ENCODE peak calls at places on chromosomes 12 and 14, in ten cellular contexts. D is chondrocyte, Y is MCF 10A, I is heart left ventricle, M is A549, N is HFFc6, Q is neural crest cell, H is lower lobe of right lung, S is GM12865, U is omental fat pad. C is an unnamed sample.

GRCh38 chr14:75298187-75298985 is 19.8 kb downstream of the FOS start:
- DNase-seq in D (no peak), Y (peak; percentile 86), I (peak; percentile 73), M (no peak), N (no peak), Q (no peak), H (peak; percentile 89), S (no peak), U (no peak), C (no peak)

GRCh38 chr12:132375747-132376463 is 46.5 kb upstream of the GALNT9 start:
- DNase-seq in D (peak; percentile 50), Y (no peak), I (peak; percentile 39), M (no peak), N (no peak), Q (no peak), H (no peak), S (no peak), U (no peak), C (no peak)

GRCh38 chr12:75744607-75745256 is 233.3 kb upstream of the KRR1 start:
- DNase-seq in D (no peak), Y (no peak), I (no peak), M (no peak), N (no peak), Q (no peak), H (no peak), S (no peak), U (no peak), C (no peak)

GRCh38 chr12:21538259-21538658 is 12.2 kb downstream of the SPX start:
- DNase-seq in D (no peak), Y (peak; percentile 50), I (no peak), M (no peak), N (no peak), Q (no peak), H (no peak), S (no peak), U (no peak), C (no peak)

GRCh38 chr12:131235871-131236271 is 282.2 kb downstream of the ADGRD1 start:
- DNase-seq in D (peak; percentile 76), Y (no peak), I (no peak), M (no peak), N (no peak), Q (no peak), H (no peak), S (no peak), U (no peak), C (no peak)

GRCh38 chr14:45185110-45185814 is 49.5 kb downstream of the FANCM start:
- DNase-seq in D (no peak), Y (no peak), I (no peak), M (no peak), N (no peak), Q (no peak), H (no peak), S (no peak), U (no peak), C (no peak)

GRCh38 chr12:47828967-47829482 is 9.3 kb upstream of the HDAC7 start:
- DNase-seq in D (peak; percentile 71), Y (peak; percentile 95), I (peak; percentile 87), M (peak; percentile 72), N (peak; percentile 68), Q (peak; percentile 33), H (peak; percentile 85), S (no peak), U (no peak), C (no peak)

GRCh38 chr14:63308723-63309317 is 9.9 kb downstream of the GPHB5 start:
- DNase-seq in D (no peak), Y (peak; percentile 38), I (no peak), M (no peak), N (no peak), Q (no peak), H (no peak), S (peak; percentile 55), U (no peak), C (peak; percentile 22)

GRCh38 chr12:8034802-8035201 is 2.3 kb downstream of the FOXJ2 start:
- DNase-seq in D (no peak), Y (no peak), I (no peak), M (no peak), N (no peak), Q (no peak), H (no peak), S (no peak), U (no peak), C (no peak)

GRCh38 chr12:8030189-8030588 is 2.3 kb upstream of the FOXJ2 start:
- DNase-seq in D (no peak), Y (no peak), I (no peak), M (no peak), N (no peak), Q (no peak), H (no peak), S (no peak), U (no peak), C (no peak)

GRCh38 chr12:8033153-8034044 is 883 bp downstream of the FOXJ2 start:
- DNase-seq in D (no peak), Y (peak; percentile 56), I (no peak), M (peak; percentile 68), N (peak; percentile 24), Q (no peak), H (no peak), S (peak; percentile 55), U (no peak), C (peak; percentile 65)

GRCh38 chr12:8031872-8032241 is 659 bp upstream of the FOXJ2 start:
- DNase-seq in D (no peak), Y (no peak), I (no peak), M (no peak), N (peak; percentile 7), Q (no peak), H (no peak), S (no peak), U (no peak), C (no peak)

GRCh38 chr12:8032242-8033152 is at the start of gene FOXJ2:
- DNase-seq in D (no peak), Y (peak; percentile 72), I (peak; percentile 92), M (peak; percentile 57), N (peak; percentile 32), Q (peak; percentile 62), H (peak; percentile 86), S (peak; percentile 79), U (no peak), C (peak; percentile 85)
- TF ChIP-seq CTCF in D (peak; percentile 48), Y (no peak), I (no peak), M (no peak), N (peak; percentile 47), Q (peak; percentile 41), H (no peak), S (no peak), U (no peak), C (no peak)

DNA sequence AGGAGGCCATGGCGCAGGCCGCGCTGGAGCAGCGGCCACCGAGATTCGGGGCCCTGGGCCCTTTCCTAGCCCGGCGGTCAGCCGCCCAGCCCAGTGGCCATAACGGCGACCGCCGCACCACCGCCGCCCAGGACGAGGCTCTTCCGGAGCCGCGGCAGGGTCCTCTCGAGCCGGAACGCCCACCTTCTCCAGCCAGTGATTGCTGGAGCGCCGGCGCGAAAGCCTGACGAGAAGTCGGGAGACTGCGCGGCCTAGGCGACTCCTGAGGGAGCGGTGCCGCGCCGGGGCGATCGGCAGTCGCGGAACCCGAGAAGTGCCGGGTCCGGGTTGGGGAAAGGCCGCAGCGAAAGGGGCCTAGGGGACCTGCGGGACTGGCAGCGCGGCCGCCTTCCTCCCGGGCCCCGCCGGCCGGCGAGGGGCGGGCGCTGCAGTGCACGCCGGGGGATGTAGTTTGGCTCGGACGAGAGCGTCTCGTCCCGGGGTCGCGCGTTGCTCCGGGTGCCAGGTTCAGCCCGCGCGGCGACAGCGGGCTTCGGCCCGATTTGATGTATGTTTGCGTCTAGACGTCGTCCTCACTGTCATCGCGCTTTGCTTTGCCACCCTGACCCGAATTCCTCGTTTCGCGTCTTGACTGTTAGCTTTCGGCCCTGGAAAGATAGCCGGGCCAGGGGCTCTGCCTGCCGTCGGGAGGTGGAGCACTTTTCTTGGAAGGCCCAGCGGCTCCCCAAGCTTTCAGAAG is at the start of gene VTI1B:
- DNase-seq in D (peak; percentile 88), Y (peak; percentile 67), I (peak; percentile 90), M (peak; percentile 74), N (peak; percentile 51), Q (peak; percentile 72), H (peak; percentile 90), S (peak; percentile 86), U (no peak), C (peak; percentile 90)
- TF ChIP-seq CTCF in D (peak; percentile 57), Y (no peak), I (peak; percentile 22), M (peak; percentile 24), N (peak; percentile 32), Q (peak; percentile 32), H (no peak), S (no peak), U (no peak), C (peak; percentile 28)

GRCh38 chr12:69685810-69686209 is 13.3 kb downstream of the BEST3 start:
- DNase-seq in D (no peak), Y (peak; percentile 70), I (no peak), M (no peak), N (peak; percentile 53), Q (no peak), H (no peak), S (peak; percentile 20), U (no peak), C (no peak)

GRCh38 chr12:69686731-69687130 is 12.4 kb downstream of the BEST3 start:
- DNase-seq in D (no peak), Y (no peak), I (no peak), M (no peak), N (no peak), Q (no peak), H (no peak), S (no peak), U (no peak), C (no peak)

GRCh38 chr12:69684472-69684871 is 14.6 kb downstream of the BEST3 start:
- DNase-seq in D (no peak), Y (no peak), I (no peak), M (no peak), N (no peak), Q (no peak), H (no peak), S (no peak), U (no peak), C (no peak)

GRCh38 chr12:69679119-69679518 is 20.0 kb downstream of the BEST3 start:
- DNase-seq in D (no peak), Y (peak; percentile 46), I (no peak), M (no peak), N (no peak), Q (no peak), H (no peak), S (no peak), U (no peak), C (no peak)

DNA sequence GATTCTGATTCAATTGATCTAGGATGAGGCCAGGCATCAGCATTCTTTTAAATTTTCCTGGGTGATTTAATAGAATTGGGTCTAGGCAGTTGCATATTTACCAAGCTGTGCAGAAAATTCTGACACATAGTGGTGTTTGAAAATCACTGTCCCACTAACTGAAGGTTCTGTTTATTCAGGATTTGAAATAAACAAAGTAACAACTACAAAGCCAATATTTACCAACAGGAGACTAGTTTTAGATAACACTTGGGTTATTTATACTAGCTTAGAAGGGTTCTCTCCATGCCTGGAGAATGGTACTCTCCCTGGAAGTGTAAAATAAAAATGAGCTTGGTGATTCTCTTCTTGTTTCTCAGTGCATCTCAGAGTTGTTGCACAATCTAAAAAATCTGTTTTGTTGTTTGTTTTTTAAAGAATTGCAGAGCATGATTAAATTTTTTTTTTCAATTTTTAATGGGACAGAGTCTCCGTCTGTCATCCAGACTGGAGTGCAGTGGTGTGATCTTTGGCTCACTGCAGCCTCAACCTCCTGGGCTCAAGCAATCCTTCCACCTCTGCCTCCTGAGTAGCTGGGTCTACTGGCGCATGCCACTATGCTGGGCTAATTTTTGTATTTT is 16.9 kb downstream of the BEST3 start:
- DNase-seq in D (no peak), Y (no peak), I (no peak), M (no peak), N (no peak), Q (no peak), H (no peak), S (no peak), U (no peak), C (no peak)
- TF ChIP-seq CTCF in D (no peak), Y (no peak), I (no peak), M (no peak), N (no peak), Q (no peak), H (no peak), S (no peak), U (no peak), C (no peak)

GRCh38 chr12:98498635-98499034 is 16.8 kb upstream of the TMPO start:
- DNase-seq in D (no peak), Y (no peak), I (no peak), M (no peak), N (no peak), Q (no peak), H (no peak), S (no peak), U (no peak), C (no peak)

GRCh38 chr12:98503343-98503592 is 12.1 kb upstream of the TMPO start:
- DNase-seq in D (no peak), Y (peak; percentile 96), I (peak; percentile 92), M (peak; percentile 72), N (no peak), Q (peak; percentile 97), H (peak; percentile 85), S (peak; percentile 95), U (peak; percentile 85), C (peak; percentile 73)

GRCh38 chr12:98504368-98504617 is 11.1 kb upstream of the TMPO start:
- DNase-seq in D (no peak), Y (no peak), I (no peak), M (peak; percentile 31), N (no peak), Q (no peak), H (no peak), S (no peak), U (no peak), C (no peak)

GRCh38 chr12:98499668-98500456 is 15.5 kb upstream of the TMPO start:
- DNase-seq in D (no peak), Y (no peak), I (no peak), M (no peak), N (no peak), Q (no peak), H (no peak), S (no peak), U (no peak), C (no peak)

GRCh38 chr12:98503593-98504367 is 11.6 kb upstream of the TMPO start:
- DNase-seq in D (no peak), Y (peak; percentile 92), I (peak; percentile 97), M (peak; percentile 73), N (peak; percentile 97), Q (peak; percentile 91), H (peak; percentile 96), S (peak; percentile 97), U (peak; percentile 87), C (peak; percentile 88)
- TF ChIP-seq CTCF in D (no peak), Y (no peak), I (no peak), M (no peak), N (no peak), Q (peak; percentile 14), H (peak; percentile 4), S (no peak), U (no peak), C (no peak)

C was measured in GM10248.